ENCODE peak calls at places on chromosomes 4 and X, in eight cellular contexts. M, S, T, A, X, V, K and Q are unnamed samples.

GRCh38 chr4:153759407-153760226 is at the start of gene RNF175:
- DNase-seq in V (no peak), K (no peak), A (no peak), S (no peak), M (no peak), X (no peak), T (peak; percentile 25), Q (no peak)

GRCh38 chrX:39301041-39301440 is 499.8 kb downstream of the MID1IP1 start:
- DNase-seq in X (no peak), T (no peak), V (no peak), M (no peak), A (no peak), S (no peak), K (no peak), Q (no peak)

GRCh38 chrX:67351411-67351810 is 192.4 kb upstream of the AR start:
- DNase-seq in M (no peak), A (no peak), V (no peak), S (no peak), K (no peak), X (no peak), T (no peak), Q (peak; percentile 19)

GRCh38 chr4:1813915-1814314 is 20.8 kb downstream of the FGFR3 start:
- DNase-seq in M (no peak), S (no peak), V (no peak), A (no peak), K (no peak), X (no peak), T (no peak), Q (no peak)

GRCh38 chrX:64805683-64806082 is 170.6 kb downstream of the ZC4H2 start:
- DNase-seq in V (no peak), A (no peak), X (no peak), S (no peak), K (no peak), M (no peak), T (no peak), Q (no peak)

GRCh38 chr4:38803833-38804653 is 548 bp downstream of the TLR1 start:
- DNase-seq in K (no peak), T (no peak), A (no peak), S (no peak), X (no peak), M (no peak), V (no peak), Q (no peak)

GRCh38 chrX:38616904-38617303 is 55.6 kb downstream of the TSPAN7 start:
- DNase-seq in X (no peak), S (no peak), K (no peak), T (no peak), M (no peak), A (no peak), V (no peak), Q (no peak)

GRCh38 chr4:6912412-6912811 is 2.8 kb downstream of the TBC1D14 start:
- DNase-seq in X (no peak), S (no peak), M (no peak), T (no peak), V (no peak), K (no peak), A (no peak), Q (no peak)

GRCh38 chr4:182518421-182518820 is 275.2 kb downstream of the TENM3 start:
- DNase-seq in M (no peak), A (no peak), T (no peak), K (no peak), X (no peak), V (no peak), S (no peak), Q (no peak)

GRCh38 chrX:40100141-40100536 is 2.4 kb upstream of the BCOR start:
- DNase-seq in S (no peak), K (no peak), T (no peak), M (no peak), X (peak; percentile 71), A (no peak), V (no peak), Q (no peak)

GRCh38 chrX:122625821-122626220 is 558.3 kb upstream of the GRIA3 start:
- DNase-seq in T (no peak), X (no peak), S (no peak), M (peak; percentile 64), V (no peak), A (peak; percentile 81), K (peak; percentile 3), Q (no peak)

GRCh38 chr4:188127157-188127874 is 11.9 kb upstream of the TRIML1 start:
- DNase-seq in X (no peak), K (peak; percentile 41), T (no peak), A (peak; percentile 19), V (no peak), S (no peak), M (peak; percentile 53), Q (no peak)